ENCODE peak calls at places on chromosomes 12 and 14, in ten cellular contexts. N is smooth muscle cell of the brain vasculature; O is erythroblast; L is T follicular helper cell; A is stimulated activated CD4-positive, alpha-beta T cell treated with anti-CD3 and anti-CD28 coated beads, Interleukin-4, amount 100 ng/mL, for 48 hours; V is activated CD4-positive, alpha-beta T cell treated with anti-CD3 and anti-CD28 coated beads for 24 hours; Z is HTR-8/SVneo; B is progenitor cell of endocrine pancreas; E is pons; H is lower leg skin. P is an unnamed sample.

GRCh38 chr14:77027538-77028383 is 747 bp downstream of the IRF2BPL start:
- DNase-seq in N (no peak), O (peak; percentile 80), L (peak; percentile 54), A (no peak), V (peak; percentile 36), Z (peak; percentile 82), B (peak; percentile 45), E (no peak), H (no peak), P (peak; percentile 74)

GRCh38 chr14:48490756-48491155 is 815.4 kb upstream of the MDGA2 start:
- DNase-seq in N (no peak), O (no peak), L (no peak), A (no peak), V (no peak), Z (no peak), B (no peak), E (no peak), H (no peak), P (no peak)

GRCh38 chr12:10154145-10154496 is 17.8 kb downstream of the OLR1 start:
- DNase-seq in N (no peak), O (no peak), L (no peak), A (no peak), V (no peak), Z (no peak), B (no peak), E (no peak), H (no peak), P (no peak)

GRCh38 chr14:67477926-67478915 is 10.3 kb downstream of the TMEM229B start:
- DNase-seq in N (no peak), O (no peak), L (no peak), A (no peak), V (no peak), Z (no peak), B (no peak), E (no peak), H (no peak), P (no peak)

GRCh38 chr12:109241936-109242335 is 67.1 kb downstream of the FOXN4 start:
- DNase-seq in N (no peak), O (no peak), L (no peak), A (no peak), V (no peak), Z (no peak), B (no peak), E (no peak), H (no peak), P (no peak)

GRCh38 chr14:69767369-69767999 is 542 bp downstream of the SRSF5 start:
- DNase-seq in N (peak; percentile 70), O (peak; percentile 95), L (peak; percentile 81), A (peak; percentile 90), V (peak; percentile 89), Z (peak; percentile 99), B (peak; percentile 92), E (peak; percentile 85), H (peak; percentile 88), P (peak; percentile 95)

GRCh38 chr12:88946377-88946997 is 366.2 kb upstream of the KITLG start:
- DNase-seq in N (no peak), O (no peak), L (no peak), A (no peak), V (no peak), Z (no peak), B (no peak), E (peak; percentile 11), H (peak; percentile 26), P (peak; percentile 50)

GRCh38 chr12:92769124-92769901 is 66.5 kb downstream of the PLEKHG7 start:
- DNase-seq in N (no peak), O (no peak), L (no peak), A (no peak), V (no peak), Z (no peak), B (no peak), E (peak; percentile 50), H (no peak), P (no peak)